ENCODE peak calls at places on chromosomes 4 and X, in five cellular contexts. P is H1, U is SK-N-SH, L is A549, I is GM12878. N is an unnamed sample.

GRCh38 chrX:29466441-29466840 is 748.9 kb upstream of the MAGEB2 start:
- DNase-seq in P (no peak), U (no peak), L (no peak), I (no peak), N (no peak)

GRCh38 chr4:76867880-76868655 is 29.9 kb downstream of the SOWAHB start:
- DNase-seq in P (no peak), U (no peak), L (no peak), I (no peak), N (no peak)

GRCh38 chr4:126899382-126899801 is 733.4 kb upstream of the INTU start:
- DNase-seq in P (no peak), U (no peak), L (no peak), I (no peak), N (peak; percentile 94)

GRCh38 chr4:27149541-27150212 is 289.0 kb downstream of the STIM2 start:
- DNase-seq in P (no peak), U (no peak), L (no peak), I (no peak), N (peak; percentile 37)

GRCh38 chr4:74327751-74328150 is 19.5 kb downstream of the EPGN start:
- DNase-seq in P (no peak), U (no peak), L (no peak), I (no peak), N (peak; percentile 29)

GRCh38 chr4:139761461-139761860 is 95.8 kb downstream of the MGST2 start:
- DNase-seq in P (no peak), U (peak; percentile 32), L (peak; percentile 18), I (no peak), N (peak; percentile 23)

GRCh38 chr4:108240356-108240755 is 71.6 kb upstream of the LEF1 start:
- DNase-seq in P (no peak), U (no peak), L (no peak), I (no peak), N (peak; percentile 5)

GRCh38 chr4:47074836-47075235 is 43.5 kb downstream of the GABRB1 start:
- DNase-seq in P (no peak), U (no peak), L (no peak), I (no peak), N (peak; percentile 14)

GRCh38 chr4:172514801-172515200 is 653.8 kb upstream of the GALNT7 start:
- DNase-seq in P (no peak), U (no peak), L (no peak), I (no peak), N (no peak)

GRCh38 chr4:144709793-144710525 is 64.0 kb downstream of the HHIP start:
- DNase-seq in P (no peak), U (no peak), L (peak; percentile 10), I (no peak), N (peak; percentile 66)

GRCh38 chr4:108834167-108834566 is 71.3 kb upstream of the ETNPPL start:
- DNase-seq in P (no peak), U (no peak), L (no peak), I (no peak), N (peak; percentile 87)

GRCh38 chr4:1600811-1601532 is 83.1 kb downstream of the FAM53A start:
- DNase-seq in P (no peak), U (no peak), L (no peak), I (no peak), N (no peak)

GRCh38 chr4:139054791-139055376 is 39.3 kb downstream of the NOCT start:
- DNase-seq in P (no peak), U (no peak), L (no peak), I (no peak), N (peak; percentile 26)

GRCh38 chrX:133085785-133086184 is 11.1 kb downstream of the USP26 start:
- DNase-seq in P (no peak), U (no peak), L (no peak), I (no peak), N (no peak)

GRCh38 chr4:119559044-119559647 is 69.5 kb downstream of the PDE5A start:
- DNase-seq in P (no peak), U (peak; percentile 45), L (peak; percentile 4), I (no peak), N (peak; percentile 57)

GRCh38 chrX:150160656-150161055 is 202.5 kb upstream of the MAMLD1 start:
- DNase-seq in P (no peak), U (no peak), L (no peak), I (no peak), N (no peak)

GRCh38 chr4:96483308-96484030 is 643.6 kb downstream of the PDHA2 start:
- DNase-seq in P (peak; percentile 29), U (no peak), L (no peak), I (no peak), N (no peak)

GRCh38 chr4:39664828-39665731 is 26.4 kb upstream of the SMIM14 start:
- DNase-seq in P (no peak), U (no peak), L (no peak), I (no peak), N (peak; percentile 75)

GRCh38 chr4:173152104-173152503 is 16.5 kb upstream of the GALNT7 start:
- DNase-seq in P (no peak), U (no peak), L (no peak), I (no peak), N (no peak)

GRCh38 chr4:187215438-187215837 is 491.8 kb upstream of the FAT1 start:
- DNase-seq in P (no peak), U (no peak), L (no peak), I (no peak), N (no peak)
- TF ChIP-seq RFX5 in P (no peak), U (no peak), L (no peak), I (no peak), N (no peak)

GRCh38 chr4:83339573-83339972 is 4.9 kb upstream of the HPSE start:
- DNase-seq in P (no peak), U (no peak), L (no peak), I (no peak), N (no peak)

GRCh38 chr4:83335691-83336090 is 1.0 kb upstream of the HPSE start:
- DNase-seq in P (no peak), U (no peak), L (no peak), I (no peak), N (no peak)

GRCh38 chr4:83342476-83342875 is 7.8 kb upstream of the HPSE start:
- DNase-seq in P (no peak), U (no peak), L (no peak), I (no peak), N (no peak)

DNA sequence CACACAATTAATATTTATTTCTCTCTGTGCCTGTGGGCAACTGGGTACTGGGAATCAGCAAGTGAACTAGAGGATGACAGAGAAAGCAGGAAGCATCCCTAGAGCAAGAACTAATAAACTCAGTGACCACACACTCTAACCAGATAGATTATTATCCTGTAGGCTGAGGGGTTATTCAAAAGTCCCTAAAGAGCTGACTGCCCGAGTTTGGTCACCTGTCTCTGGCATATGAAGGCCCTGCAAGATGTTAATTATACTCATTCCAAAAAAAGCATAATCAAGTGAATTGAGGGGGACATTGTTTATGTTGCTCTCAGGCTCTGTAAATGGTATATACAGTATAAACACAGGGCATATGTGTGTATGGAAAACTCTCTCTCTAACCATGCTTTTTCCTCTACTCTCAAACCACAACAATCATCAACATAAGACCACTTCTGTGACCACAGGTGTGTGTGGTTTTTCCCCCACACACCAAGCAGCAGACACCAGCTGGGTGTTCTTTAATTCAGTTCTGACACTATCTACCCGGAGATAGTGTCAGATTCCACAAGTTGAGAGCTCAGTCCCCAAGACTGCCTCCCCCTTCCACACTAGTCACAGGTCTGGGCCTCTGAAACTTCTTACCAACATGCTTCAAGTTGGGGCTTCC is 6.2 kb upstream of the HPSE start:
- DNase-seq in P (no peak), U (no peak), L (no peak), I (no peak), N (no peak)
- TF ChIP-seq RFX5 in P (no peak), U (no peak), L (no peak), I (no peak), N (no peak)

DNA sequence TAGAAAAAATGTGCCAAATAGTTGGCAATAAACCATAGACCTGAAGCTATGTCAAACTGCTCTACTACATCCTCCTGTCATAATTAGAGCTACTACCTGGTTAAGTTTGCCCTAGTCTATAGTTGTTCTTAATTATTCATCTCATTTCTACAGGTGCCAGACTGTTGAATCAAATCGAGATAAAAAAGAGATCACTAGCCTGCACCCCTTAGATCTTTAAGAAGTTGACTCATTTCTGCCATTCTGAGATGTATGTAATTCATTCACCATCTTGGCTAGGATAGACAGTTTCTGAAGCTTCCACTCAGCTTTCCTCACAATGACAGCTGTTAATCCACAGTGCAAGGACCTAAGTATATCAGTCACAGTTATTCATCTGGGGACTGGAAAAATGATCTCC is 452.1 kb upstream of the BOD1L1 start:
- DNase-seq in P (no peak), U (no peak), L (no peak), I (no peak), N (no peak)
- TF ChIP-seq RFX5 in P (no peak), U (no peak), L (no peak), I (no peak), N (no peak)

GRCh38 chr4:56370377-56370776 is 16.9 kb downstream of the AASDH start:
- DNase-seq in P (no peak), U (no peak), L (no peak), I (no peak), N (no peak)

GRCh38 chr4:56375458-56375857 is 11.8 kb downstream of the AASDH start:
- DNase-seq in P (no peak), U (no peak), L (no peak), I (no peak), N (no peak)

GRCh38 chr4:56374956-56375355 is 12.3 kb downstream of the AASDH start:
- DNase-seq in P (no peak), U (no peak), L (no peak), I (no peak), N (no peak)

GRCh38 chr4:56371426-56372220 is 15.7 kb downstream of the AASDH start:
- DNase-seq in P (no peak), U (no peak), L (no peak), I (no peak), N (no peak)

GRCh38 chr4:56372774-56373173 is 14.5 kb downstream of the AASDH start:
- DNase-seq in P (no peak), U (no peak), L (no peak), I (no peak), N (peak; percentile 57)
- TF ChIP-seq RFX5 in P (no peak), U (no peak), L (no peak), I (no peak), N (no peak)

GRCh38 chr4:56909083-56909981 is 1.6 kb downstream of the REST start:
- DNase-seq in P (no peak), U (peak; percentile 67), L (peak; percentile 25), I (no peak), N (peak; percentile 52)
- TF ChIP-seq RFX5 in P (no peak), U (no peak), L (no peak), I (no peak), N (no peak)

DNA sequence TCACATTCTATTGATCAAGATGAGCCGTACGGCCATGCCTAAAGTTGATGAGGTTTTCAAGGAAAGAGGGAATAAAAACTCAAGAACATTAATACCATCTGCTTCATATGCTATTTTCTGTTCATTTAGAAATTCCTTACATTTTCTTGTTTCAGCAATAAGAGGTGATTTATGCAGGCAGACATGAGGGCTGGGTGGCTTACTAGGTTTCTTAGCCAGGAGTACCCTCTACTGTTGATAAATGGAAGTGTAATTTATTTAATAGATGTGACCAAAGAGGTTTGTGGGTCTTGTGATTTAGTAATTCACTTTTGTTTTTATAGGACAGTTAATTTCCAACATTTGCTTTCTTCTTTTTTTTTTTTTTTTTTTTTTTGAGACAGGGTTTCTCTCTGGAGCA is 6.4 kb upstream of the SMIM9 start:
- DNase-seq in P (no peak), U (peak; percentile 45), L (peak; percentile 28), I (no peak), N (peak; percentile 70)
- TF ChIP-seq RFX5 in P (no peak), U (no peak), L (no peak), I (no peak), N (no peak)

GRCh38 chr4:181008164-181008563 is 1235.0 kb upstream of the TENM3 start:
- DNase-seq in P (no peak), U (no peak), L (no peak), I (no peak), N (no peak)
- TF ChIP-seq RFX5 in P (no peak), U (no peak), L (no peak), I (no peak), N (no peak)